ENCODE peak calls at places on chromosomes 11 and 22, in six cellular contexts. One of them, this sample, is unnamed.

GRCh38 chr11:334264-335033 is 13.8 kb upstream of the IFITM3 start:
- DNase-seq in stimulated activated CD8-positive, alpha-beta memory T cell treated with anti-CD3 and anti-CD28 coated beads, Interleukin-7, amount 100 ng/mL, for 1 hour: no peak
- DNase-seq in HTR-8/SVneo: no peak
- DNase-seq in KBM-7: no peak
- DNase-seq in naive thymus-derived CD8-positive, alpha-beta T cell: no peak
- DNase-seq in NCI-H2081: peak
- DNase-seq in this sample: no peak

GRCh38 chr11:132538642-132539041 is 993.7 kb downstream of the OPCML start:
- DNase-seq in stimulated activated CD8-positive, alpha-beta memory T cell treated with anti-CD3 and anti-CD28 coated beads, Interleukin-7, amount 100 ng/mL, for 1 hour: no peak
- DNase-seq in HTR-8/SVneo: no peak
- DNase-seq in KBM-7: no peak
- DNase-seq in naive thymus-derived CD8-positive, alpha-beta T cell: no peak
- DNase-seq in NCI-H2081: no peak
- DNase-seq in this sample: no peak

GRCh38 chr22:48711669-48712068 is 1116.0 kb downstream of the BRD1 start:
- DNase-seq in stimulated activated CD8-positive, alpha-beta memory T cell treated with anti-CD3 and anti-CD28 coated beads, Interleukin-7, amount 100 ng/mL, for 1 hour: no peak
- DNase-seq in HTR-8/SVneo: no peak
- DNase-seq in KBM-7: no peak
- DNase-seq in naive thymus-derived CD8-positive, alpha-beta T cell: no peak
- DNase-seq in NCI-H2081: no peak
- DNase-seq in this sample: no peak

GRCh38 chr11:16148301-16148787 is 208.0 kb downstream of the SOX6 start:
- DNase-seq in stimulated activated CD8-positive, alpha-beta memory T cell treated with anti-CD3 and anti-CD28 coated beads, Interleukin-7, amount 100 ng/mL, for 1 hour: no peak
- DNase-seq in HTR-8/SVneo: no peak
- DNase-seq in KBM-7: no peak
- DNase-seq in naive thymus-derived CD8-positive, alpha-beta T cell: no peak
- DNase-seq in NCI-H2081: peak
- DNase-seq in this sample: no peak

GRCh38 chr11:112968988-112969714 is 7.9 kb downstream of the NCAM1 start:
- DNase-seq in stimulated activated CD8-positive, alpha-beta memory T cell treated with anti-CD3 and anti-CD28 coated beads, Interleukin-7, amount 100 ng/mL, for 1 hour: no peak
- DNase-seq in HTR-8/SVneo: no peak
- DNase-seq in KBM-7: no peak
- DNase-seq in naive thymus-derived CD8-positive, alpha-beta T cell: no peak
- DNase-seq in NCI-H2081: no peak
- DNase-seq in this sample: no peak

GRCh38 chr11:16609769-16610168 is 128.7 kb upstream of the C11orf58 start:
- DNase-seq in stimulated activated CD8-positive, alpha-beta memory T cell treated with anti-CD3 and anti-CD28 coated beads, Interleukin-7, amount 100 ng/mL, for 1 hour: no peak
- DNase-seq in HTR-8/SVneo: no peak
- DNase-seq in KBM-7: no peak
- DNase-seq in naive thymus-derived CD8-positive, alpha-beta T cell: no peak
- DNase-seq in NCI-H2081: no peak
- DNase-seq in this sample: no peak

GRCh38 chr11:76661306-76661751 is 9.2 kb downstream of the LRRC32 start:
- DNase-seq in stimulated activated CD8-positive, alpha-beta memory T cell treated with anti-CD3 and anti-CD28 coated beads, Interleukin-7, amount 100 ng/mL, for 1 hour: no peak
- DNase-seq in HTR-8/SVneo: no peak
- DNase-seq in KBM-7: no peak
- DNase-seq in naive thymus-derived CD8-positive, alpha-beta T cell: no peak
- DNase-seq in NCI-H2081: no peak
- DNase-seq in this sample: no peak

GRCh38 chr11:100827934-100828661 is 141.0 kb downstream of the ARHGAP42 start:
- DNase-seq in stimulated activated CD8-positive, alpha-beta memory T cell treated with anti-CD3 and anti-CD28 coated beads, Interleukin-7, amount 100 ng/mL, for 1 hour: no peak
- DNase-seq in HTR-8/SVneo: peak
- DNase-seq in KBM-7: no peak
- DNase-seq in naive thymus-derived CD8-positive, alpha-beta T cell: no peak
- DNase-seq in NCI-H2081: peak
- DNase-seq in this sample: no peak

GRCh38 chr11:70834984-70835560 is 417.3 kb downstream of the SHANK2 start:
- DNase-seq in stimulated activated CD8-positive, alpha-beta memory T cell treated with anti-CD3 and anti-CD28 coated beads, Interleukin-7, amount 100 ng/mL, for 1 hour: no peak
- DNase-seq in HTR-8/SVneo: no peak
- DNase-seq in KBM-7: no peak
- DNase-seq in naive thymus-derived CD8-positive, alpha-beta T cell: no peak
- DNase-seq in NCI-H2081: no peak
- DNase-seq in this sample: no peak

GRCh38 chr22:30188911-30189310 is 57.6 kb downstream of the LIF start:
- DNase-seq in stimulated activated CD8-positive, alpha-beta memory T cell treated with anti-CD3 and anti-CD28 coated beads, Interleukin-7, amount 100 ng/mL, for 1 hour: no peak
- DNase-seq in HTR-8/SVneo: no peak
- DNase-seq in KBM-7: no peak
- DNase-seq in naive thymus-derived CD8-positive, alpha-beta T cell: no peak
- DNase-seq in NCI-H2081: no peak
- DNase-seq in this sample: no peak

GRCh38 chr11:65576232-65576866 is 496 bp downstream of the EHBP1L1 start:
- DNase-seq in stimulated activated CD8-positive, alpha-beta memory T cell treated with anti-CD3 and anti-CD28 coated beads, Interleukin-7, amount 100 ng/mL, for 1 hour: no peak
- DNase-seq in HTR-8/SVneo: no peak
- DNase-seq in KBM-7: no peak
- DNase-seq in naive thymus-derived CD8-positive, alpha-beta T cell: no peak
- DNase-seq in NCI-H2081: no peak
- DNase-seq in this sample: no peak

GRCh38 chr11:2944953-2945756 is 15.9 kb upstream of the PHLDA2 start:
- DNase-seq in stimulated activated CD8-positive, alpha-beta memory T cell treated with anti-CD3 and anti-CD28 coated beads, Interleukin-7, amount 100 ng/mL, for 1 hour: no peak
- DNase-seq in HTR-8/SVneo: no peak
- DNase-seq in KBM-7: no peak
- DNase-seq in naive thymus-derived CD8-positive, alpha-beta T cell: peak
- DNase-seq in NCI-H2081: no peak
- DNase-seq in this sample: no peak

GRCh38 chr11:105024394-105024793 is 1.4 kb upstream of the CASP5 start:
- DNase-seq in stimulated activated CD8-positive, alpha-beta memory T cell treated with anti-CD3 and anti-CD28 coated beads, Interleukin-7, amount 100 ng/mL, for 1 hour: no peak
- DNase-seq in HTR-8/SVneo: no peak
- DNase-seq in KBM-7: peak
- DNase-seq in naive thymus-derived CD8-positive, alpha-beta T cell: no peak
- DNase-seq in NCI-H2081: no peak
- DNase-seq in this sample: no peak

GRCh38 chr11:128548655-128549255 is 38.6 kb downstream of the ETS1 start:
- DNase-seq in stimulated activated CD8-positive, alpha-beta memory T cell treated with anti-CD3 and anti-CD28 coated beads, Interleukin-7, amount 100 ng/mL, for 1 hour: no peak
- DNase-seq in HTR-8/SVneo: no peak
- DNase-seq in KBM-7: peak
- DNase-seq in naive thymus-derived CD8-positive, alpha-beta T cell: no peak
- DNase-seq in NCI-H2081: no peak
- DNase-seq in this sample: no peak

GRCh38 chr11:67820079-67820478 is 145.7 kb upstream of the ALDH3B2 start:
- DNase-seq in stimulated activated CD8-positive, alpha-beta memory T cell treated with anti-CD3 and anti-CD28 coated beads, Interleukin-7, amount 100 ng/mL, for 1 hour: no peak
- DNase-seq in HTR-8/SVneo: no peak
- DNase-seq in KBM-7: peak
- DNase-seq in naive thymus-derived CD8-positive, alpha-beta T cell: no peak
- DNase-seq in NCI-H2081: no peak
- DNase-seq in this sample: no peak

GRCh38 chr11:66070604-66071325 is 693 bp downstream of the PACS1 start:
- DNase-seq in stimulated activated CD8-positive, alpha-beta memory T cell treated with anti-CD3 and anti-CD28 coated beads, Interleukin-7, amount 100 ng/mL, for 1 hour: no peak
- DNase-seq in HTR-8/SVneo: no peak
- DNase-seq in KBM-7: no peak
- DNase-seq in naive thymus-derived CD8-positive, alpha-beta T cell: peak
- DNase-seq in NCI-H2081: no peak
- DNase-seq in this sample: no peak

GRCh38 chr22:29000225-29000556 is 61.4 kb downstream of the C22orf31 start:
- DNase-seq in stimulated activated CD8-positive, alpha-beta memory T cell treated with anti-CD3 and anti-CD28 coated beads, Interleukin-7, amount 100 ng/mL, for 1 hour: no peak
- DNase-seq in HTR-8/SVneo: no peak
- DNase-seq in KBM-7: no peak
- DNase-seq in naive thymus-derived CD8-positive, alpha-beta T cell: no peak
- DNase-seq in NCI-H2081: no peak
- DNase-seq in this sample: no peak

GRCh38 chr22:43823353-43823908 is 11.3 kb upstream of the EFCAB6 start:
- DNase-seq in stimulated activated CD8-positive, alpha-beta memory T cell treated with anti-CD3 and anti-CD28 coated beads, Interleukin-7, amount 100 ng/mL, for 1 hour: no peak
- DNase-seq in HTR-8/SVneo: no peak
- DNase-seq in KBM-7: no peak
- DNase-seq in naive thymus-derived CD8-positive, alpha-beta T cell: no peak
- DNase-seq in NCI-H2081: no peak
- DNase-seq in this sample: no peak

GRCh38 chr11:15075162-15075526 is 1.8 kb downstream of the CALCB start:
- DNase-seq in stimulated activated CD8-positive, alpha-beta memory T cell treated with anti-CD3 and anti-CD28 coated beads, Interleukin-7, amount 100 ng/mL, for 1 hour: no peak
- DNase-seq in HTR-8/SVneo: no peak
- DNase-seq in KBM-7: no peak
- DNase-seq in naive thymus-derived CD8-positive, alpha-beta T cell: no peak
- DNase-seq in NCI-H2081: no peak
- DNase-seq in this sample: no peak

GRCh38 chr11:36510567-36511020 is 522 bp upstream of the TRAF6 start:
- DNase-seq in stimulated activated CD8-positive, alpha-beta memory T cell treated with anti-CD3 and anti-CD28 coated beads, Interleukin-7, amount 100 ng/mL, for 1 hour: no peak
- DNase-seq in HTR-8/SVneo: peak
- DNase-seq in KBM-7: no peak
- DNase-seq in naive thymus-derived CD8-positive, alpha-beta T cell: no peak
- DNase-seq in NCI-H2081: no peak
- DNase-seq in this sample: no peak

GRCh38 chr11:111557425-111558111 is 17.0 kb downstream of the LAYN start:
- DNase-seq in stimulated activated CD8-positive, alpha-beta memory T cell treated with anti-CD3 and anti-CD28 coated beads, Interleukin-7, amount 100 ng/mL, for 1 hour: no peak
- DNase-seq in HTR-8/SVneo: peak
- DNase-seq in KBM-7: no peak
- DNase-seq in naive thymus-derived CD8-positive, alpha-beta T cell: no peak
- DNase-seq in NCI-H2081: no peak
- DNase-seq in this sample: no peak

GRCh38 chr11:115843116-115843515 is 338.9 kb upstream of the CADM1 start:
- DNase-seq in stimulated activated CD8-positive, alpha-beta memory T cell treated with anti-CD3 and anti-CD28 coated beads, Interleukin-7, amount 100 ng/mL, for 1 hour: no peak
- DNase-seq in HTR-8/SVneo: no peak
- DNase-seq in KBM-7: no peak
- DNase-seq in naive thymus-derived CD8-positive, alpha-beta T cell: no peak
- DNase-seq in NCI-H2081: no peak
- DNase-seq in this sample: no peak

GRCh38 chr11:91967018-91967715 is 257.5 kb upstream of the FAT3 start:
- DNase-seq in stimulated activated CD8-positive, alpha-beta memory T cell treated with anti-CD3 and anti-CD28 coated beads, Interleukin-7, amount 100 ng/mL, for 1 hour: no peak
- DNase-seq in HTR-8/SVneo: no peak
- DNase-seq in KBM-7: no peak
- DNase-seq in naive thymus-derived CD8-positive, alpha-beta T cell: no peak
- DNase-seq in NCI-H2081: no peak
- DNase-seq in this sample: no peak

GRCh38 chr11:90234977-90235376 is 12.1 kb upstream of the CHORDC1 start:
- DNase-seq in stimulated activated CD8-positive, alpha-beta memory T cell treated with anti-CD3 and anti-CD28 coated beads, Interleukin-7, amount 100 ng/mL, for 1 hour: no peak
- DNase-seq in HTR-8/SVneo: no peak
- DNase-seq in KBM-7: no peak
- DNase-seq in naive thymus-derived CD8-positive, alpha-beta T cell: no peak
- DNase-seq in NCI-H2081: no peak
- DNase-seq in this sample: no peak